ENCODE peak calls at places on chromosomes 1 and 21, in seven cellular contexts. One of them, this sample, is unnamed.

GRCh38 chr1:202658766-202659165 is 51.5 kb downstream of the SYT2 start:
- DNase-seq in gastrocnemius medialis: no peak
- DNase-seq in ovary: no peak
- DNase-seq in heart left ventricle: no peak
- DNase-seq in testis: no peak
- DNase-seq in endodermal cell: no peak
- DNase-seq in PC-3: no peak
- DNase-seq in this sample: no peak

GRCh38 chr1:229410370-229410691 is 23.6 kb downstream of the ACTA1 start:
- DNase-seq in PC-3: no peak
- DNase-seq in ovary: no peak
- DNase-seq in gastrocnemius medialis: no peak
- DNase-seq in heart left ventricle: no peak
- DNase-seq in endodermal cell: no peak
- DNase-seq in testis: no peak
- DNase-seq in this sample: no peak

GRCh38 chr1:33181038-33181861 is 593 bp downstream of the TRIM62 start:
- DNase-seq in heart left ventricle: peak; percentile 73
- DNase-seq in endodermal cell: peak; percentile 85
- DNase-seq in testis: peak; percentile 52
- DNase-seq in gastrocnemius medialis: peak; percentile 10
- DNase-seq in PC-3: peak; percentile 28
- DNase-seq in ovary: peak; percentile 72
- DNase-seq in this sample: peak; percentile 32

GRCh38 chr1:83998205-83998598 is 730 bp downstream of the TTLL7 start:
- DNase-seq in testis: no peak
- DNase-seq in gastrocnemius medialis: no peak
- DNase-seq in heart left ventricle: no peak
- DNase-seq in endodermal cell: no peak
- DNase-seq in ovary: no peak
- DNase-seq in PC-3: no peak
- DNase-seq in this sample: no peak

GRCh38 chr1:224052767-224053166 is 61.1 kb upstream of the FBXO28 start:
- DNase-seq in heart left ventricle: no peak
- DNase-seq in ovary: no peak
- DNase-seq in testis: no peak
- DNase-seq in endodermal cell: no peak
- DNase-seq in PC-3: peak; percentile 93
- DNase-seq in gastrocnemius medialis: no peak
- DNase-seq in this sample: no peak

GRCh38 chr1:230292739-230293720 is 133.1 kb downstream of the PGBD5 start:
- DNase-seq in testis: no peak
- DNase-seq in PC-3: no peak
- DNase-seq in endodermal cell: no peak
- DNase-seq in ovary: peak; percentile 17
- DNase-seq in gastrocnemius medialis: no peak
- DNase-seq in heart left ventricle: no peak
- DNase-seq in this sample: no peak

GRCh38 chr1:7401814-7402547 is 369.1 kb upstream of the VAMP3 start:
- DNase-seq in endodermal cell: peak; percentile 80
- DNase-seq in testis: no peak
- DNase-seq in heart left ventricle: no peak
- DNase-seq in gastrocnemius medialis: peak; percentile 42
- DNase-seq in ovary: no peak
- DNase-seq in PC-3: peak; percentile 95
- DNase-seq in this sample: no peak

GRCh38 chr1:2344121-2344681 is 47.2 kb downstream of the MORN1 start:
- DNase-seq in PC-3: no peak
- DNase-seq in endodermal cell: no peak
- DNase-seq in testis: no peak
- DNase-seq in gastrocnemius medialis: no peak
- DNase-seq in ovary: peak; percentile 13
- DNase-seq in heart left ventricle: peak; percentile 40
- DNase-seq in this sample: no peak

GRCh38 chr1:17120483-17120882 is 1.2 kb upstream of the PADI2 start:
- DNase-seq in ovary: no peak
- DNase-seq in gastrocnemius medialis: no peak
- DNase-seq in testis: no peak
- DNase-seq in heart left ventricle: no peak
- DNase-seq in PC-3: no peak
- DNase-seq in endodermal cell: no peak
- DNase-seq in this sample: no peak

GRCh38 chr1:116033322-116033721 is 57.0 kb downstream of the SLC22A15 start:
- DNase-seq in testis: no peak
- DNase-seq in PC-3: no peak
- DNase-seq in ovary: no peak
- DNase-seq in heart left ventricle: no peak
- DNase-seq in endodermal cell: no peak
- DNase-seq in gastrocnemius medialis: no peak
- DNase-seq in this sample: no peak

GRCh38 chr1:150620919-150621318 is 8.5 kb downstream of the ENSA start:
- DNase-seq in heart left ventricle: no peak
- DNase-seq in testis: no peak
- DNase-seq in ovary: no peak
- DNase-seq in gastrocnemius medialis: no peak
- DNase-seq in endodermal cell: no peak
- DNase-seq in PC-3: no peak
- DNase-seq in this sample: no peak

GRCh38 chr1:39048745-39049370 is 22.7 kb downstream of the NDUFS5 start:
- DNase-seq in PC-3: no peak
- DNase-seq in ovary: no peak
- DNase-seq in endodermal cell: no peak
- DNase-seq in heart left ventricle: no peak
- DNase-seq in testis: no peak
- DNase-seq in gastrocnemius medialis: no peak
- DNase-seq in this sample: no peak

GRCh38 chr1:29437946-29438345 is 201.6 kb downstream of the PTPRU start:
- DNase-seq in PC-3: no peak
- DNase-seq in endodermal cell: peak; percentile 16
- DNase-seq in gastrocnemius medialis: no peak
- DNase-seq in testis: no peak
- DNase-seq in ovary: no peak
- DNase-seq in heart left ventricle: no peak
- DNase-seq in this sample: no peak

GRCh38 chr1:245086389-245086969 is 68.3 kb upstream of the KIF26B start:
- DNase-seq in gastrocnemius medialis: no peak
- DNase-seq in ovary: no peak
- DNase-seq in heart left ventricle: no peak
- DNase-seq in testis: no peak
- DNase-seq in PC-3: no peak
- DNase-seq in endodermal cell: no peak
- DNase-seq in this sample: no peak

GRCh38 chr1:85325920-85326319 is 49.5 kb upstream of the BCL10 start:
- DNase-seq in PC-3: peak; percentile 86
- DNase-seq in testis: no peak
- DNase-seq in heart left ventricle: no peak
- DNase-seq in ovary: no peak
- DNase-seq in gastrocnemius medialis: no peak
- DNase-seq in endodermal cell: no peak
- DNase-seq in this sample: no peak

GRCh38 chr1:1958071-1958541 is 39.0 kb upstream of the TMEM52 start:
- DNase-seq in PC-3: no peak
- DNase-seq in testis: no peak
- DNase-seq in endodermal cell: no peak
- DNase-seq in gastrocnemius medialis: no peak
- DNase-seq in ovary: no peak
- DNase-seq in heart left ventricle: no peak
- DNase-seq in this sample: no peak

GRCh38 chr1:81801032-81801833 is 499 bp downstream of the ADGRL2 start:
- DNase-seq in endodermal cell: peak; percentile 93
- DNase-seq in gastrocnemius medialis: peak; percentile 64
- DNase-seq in ovary: peak; percentile 86
- DNase-seq in PC-3: peak; percentile 43
- DNase-seq in testis: peak; percentile 89
- DNase-seq in heart left ventricle: peak; percentile 76
- DNase-seq in this sample: peak; percentile 85

GRCh38 chr1:214902636-214903320 is 179.8 kb upstream of the KCNK2 start:
- DNase-seq in heart left ventricle: no peak
- DNase-seq in gastrocnemius medialis: no peak
- DNase-seq in endodermal cell: no peak
- DNase-seq in ovary: no peak
- DNase-seq in PC-3: peak; percentile 96
- DNase-seq in testis: no peak
- DNase-seq in this sample: no peak

GRCh38 chr1:204731509-204731908 is 46.0 kb upstream of the LRRN2 start:
- DNase-seq in gastrocnemius medialis: no peak
- DNase-seq in endodermal cell: no peak
- DNase-seq in heart left ventricle: no peak
- DNase-seq in ovary: no peak
- DNase-seq in PC-3: no peak
- DNase-seq in testis: no peak
- DNase-seq in this sample: no peak

GRCh38 chr1:246591047-246591446 is 24.8 kb downstream of the CNST start:
- DNase-seq in endodermal cell: no peak
- DNase-seq in PC-3: no peak
- DNase-seq in heart left ventricle: no peak
- DNase-seq in testis: no peak
- DNase-seq in gastrocnemius medialis: no peak
- DNase-seq in ovary: no peak
- DNase-seq in this sample: no peak
- H3K4me1 ChIP-seq in endodermal cell: no peaks in the 10 kb centered on the region
- H3K4me1 ChIP-seq in PC-3: peaks cover 14% of the 10 kb centered on the region
- H3K4me1 ChIP-seq in heart left ventricle: peaks cover 13% of the 10 kb centered on the region
- H3K4me1 ChIP-seq in testis: peaks cover 19% of the 10 kb centered on the region
- H3K4me1 ChIP-seq in gastrocnemius medialis: peaks cover 31% of the 10 kb centered on the region
- H3K4me1 ChIP-seq in ovary: no peaks in the 10 kb centered on the region
- H3K4me1 ChIP-seq in this sample: no peaks in the 10 kb centered on the region

GRCh38 chr1:19169642-19170041 is 40.4 kb downstream of the UBR4 start:
- DNase-seq in heart left ventricle: no peak
- DNase-seq in ovary: no peak
- DNase-seq in gastrocnemius medialis: no peak
- DNase-seq in testis: no peak
- DNase-seq in endodermal cell: no peak
- DNase-seq in PC-3: no peak
- DNase-seq in this sample: no peak
- H3K27ac ChIP-seq in heart left ventricle: no peak overlapping the region
- H3K27ac ChIP-seq in ovary: no peak overlapping the region
- H3K27ac ChIP-seq in gastrocnemius medialis: peak overlapping the region; percentile 31
- H3K27ac ChIP-seq in testis: no peak overlapping the region
- H3K27ac ChIP-seq in endodermal cell: no peak overlapping the region
- H3K27ac ChIP-seq in PC-3: no peak overlapping the region
- H3K27ac ChIP-seq in this sample: no peak overlapping the region

DNA sequence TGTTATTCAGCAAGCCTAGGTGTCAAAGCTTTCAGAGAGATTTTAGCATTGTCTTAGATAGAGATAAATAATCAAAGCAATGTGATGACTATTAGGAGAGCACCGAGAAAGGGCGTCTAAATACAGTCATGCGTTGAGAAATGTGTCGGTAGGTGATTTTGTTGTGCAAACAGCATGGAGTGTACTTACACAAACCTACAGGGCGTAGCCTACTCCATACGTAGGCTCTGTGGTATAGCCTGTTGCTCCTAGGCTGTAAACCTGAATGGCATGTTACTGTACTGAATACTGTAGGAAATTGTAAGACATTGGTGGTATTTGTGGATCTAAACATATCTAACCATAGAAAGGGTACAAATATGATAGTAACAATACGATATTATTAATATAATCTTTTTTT is 31.8 kb downstream of the KIF1B start:
- DNase-seq in PC-3: no peak
- DNase-seq in endodermal cell: no peak
- DNase-seq in ovary: no peak
- DNase-seq in testis: no peak
- DNase-seq in gastrocnemius medialis: no peak
- DNase-seq in heart left ventricle: no peak
- DNase-seq in this sample: no peak
- H3K4me1 ChIP-seq in PC-3: no peaks in the 10 kb centered on the region
- H3K4me1 ChIP-seq in endodermal cell: no peaks in the 10 kb centered on the region
- H3K4me1 ChIP-seq in ovary: peaks cover 3% of the 10 kb centered on the region
- H3K4me1 ChIP-seq in testis: peaks cover 8% of the 10 kb centered on the region
- H3K4me1 ChIP-seq in gastrocnemius medialis: peaks cover 58% of the 10 kb centered on the region
- H3K4me1 ChIP-seq in heart left ventricle: peaks cover 15% of the 10 kb centered on the region
- H3K4me1 ChIP-seq in this sample: peaks cover under 1% of the 10 kb centered on the region

DNA sequence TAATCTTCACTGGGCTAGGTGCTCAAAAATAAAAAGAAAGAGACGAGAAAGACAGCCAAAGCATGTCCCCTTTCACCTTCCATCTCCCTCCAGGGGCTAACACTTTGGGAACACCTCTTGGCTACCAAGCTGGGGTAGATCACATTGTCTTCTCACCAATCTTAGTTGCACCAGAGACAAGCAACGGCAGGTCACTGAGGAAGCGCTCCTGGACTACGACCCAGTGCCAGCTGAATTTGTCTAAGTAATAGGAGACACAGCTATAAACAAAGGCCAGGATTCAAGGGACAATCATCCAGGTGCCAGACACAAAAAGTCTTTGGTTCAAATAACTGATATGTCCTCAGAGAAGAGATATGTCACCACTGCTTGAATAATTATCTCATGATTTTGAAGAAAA is 100.4 kb downstream of the SLC45A1 start:
- DNase-seq in gastrocnemius medialis: peak; percentile 80
- DNase-seq in heart left ventricle: no peak
- DNase-seq in testis: no peak
- DNase-seq in ovary: no peak
- DNase-seq in endodermal cell: no peak
- DNase-seq in PC-3: no peak
- DNase-seq in this sample: no peak
- H3K27ac ChIP-seq in gastrocnemius medialis: peak overlapping the region; percentile 100
- H3K27ac ChIP-seq in heart left ventricle: peak overlapping the region; percentile 99
- H3K27ac ChIP-seq in testis: no peak overlapping the region
- H3K27ac ChIP-seq in ovary: no peak overlapping the region
- H3K27ac ChIP-seq in endodermal cell: no peak overlapping the region
- H3K27ac ChIP-seq in PC-3: no peak overlapping the region
- H3K27ac ChIP-seq in this sample: peak overlapping the region; percentile 10

GRCh38 chr1:59149435-59149834 is 147.5 kb upstream of the FGGY start:
- DNase-seq in testis: no peak
- DNase-seq in endodermal cell: no peak
- DNase-seq in gastrocnemius medialis: no peak
- DNase-seq in PC-3: no peak
- DNase-seq in ovary: no peak
- DNase-seq in heart left ventricle: no peak
- DNase-seq in this sample: no peak
- H3K4me1 ChIP-seq in testis: peaks cover 10% of the 10 kb centered on the region
- H3K4me1 ChIP-seq in endodermal cell: no peaks in the 10 kb centered on the region
- H3K4me1 ChIP-seq in gastrocnemius medialis: peaks cover 33% of the 10 kb centered on the region
- H3K4me1 ChIP-seq in PC-3: peaks cover 50% of the 10 kb centered on the region
- H3K4me1 ChIP-seq in ovary: peaks cover 4% of the 10 kb centered on the region
- H3K4me1 ChIP-seq in heart left ventricle: peaks cover 31% of the 10 kb centered on the region
- H3K4me1 ChIP-seq in this sample: peaks cover 24% of the 10 kb centered on the region

GRCh38 chr1:226602186-226603029 is 53.8 kb downstream of the STUM start:
- DNase-seq in ovary: peak; percentile 48
- DNase-seq in PC-3: no peak
- DNase-seq in endodermal cell: no peak
- DNase-seq in gastrocnemius medialis: peak; percentile 43
- DNase-seq in testis: peak; percentile 44
- DNase-seq in heart left ventricle: peak; percentile 73
- DNase-seq in this sample: peak; percentile 12
- H3K27ac ChIP-seq in ovary: peak overlapping the region; percentile 60
- H3K27ac ChIP-seq in PC-3: no peak overlapping the region
- H3K27ac ChIP-seq in endodermal cell: no peak overlapping the region
- H3K27ac ChIP-seq in gastrocnemius medialis: peak overlapping the region; percentile 62
- H3K27ac ChIP-seq in testis: peak overlapping the region; percentile 77
- H3K27ac ChIP-seq in heart left ventricle: peak overlapping the region; percentile 55
- H3K27ac ChIP-seq in this sample: peak overlapping the region; percentile 30

DNA sequence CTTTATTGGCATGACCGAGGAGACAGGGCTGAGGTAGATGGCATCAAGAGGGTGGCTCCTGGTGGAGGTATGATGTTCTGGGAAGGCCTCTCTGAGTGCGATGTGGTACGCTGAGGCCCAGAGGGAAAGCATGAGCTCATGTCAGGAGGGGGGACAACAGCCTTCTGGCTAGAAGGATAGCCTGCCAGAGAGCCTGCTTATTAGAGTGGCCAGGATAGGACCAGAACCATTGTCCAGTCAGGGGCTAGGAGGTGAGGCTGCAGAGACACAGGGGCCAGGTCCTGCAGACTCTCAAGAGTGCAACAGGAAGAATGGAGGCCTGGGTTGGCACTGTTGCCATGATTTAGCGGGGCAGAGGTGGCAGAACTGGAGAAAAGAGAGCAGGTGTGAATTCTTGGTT is 7.3 kb downstream of the ADARB1 start:
- DNase-seq in heart left ventricle: no peak
- DNase-seq in gastrocnemius medialis: no peak
- DNase-seq in ovary: no peak
- DNase-seq in PC-3: no peak
- DNase-seq in testis: no peak
- DNase-seq in endodermal cell: peak; percentile 27
- DNase-seq in this sample: no peak
- H3K4me1 ChIP-seq in heart left ventricle: peaks cover 23% of the 10 kb centered on the region
- H3K4me1 ChIP-seq in gastrocnemius medialis: peaks cover 14% of the 10 kb centered on the region
- H3K4me1 ChIP-seq in ovary: no peaks in the 10 kb centered on the region
- H3K4me1 ChIP-seq in PC-3: peaks cover 12% of the 10 kb centered on the region
- H3K4me1 ChIP-seq in testis: no peaks in the 10 kb centered on the region
- H3K4me1 ChIP-seq in endodermal cell: no peaks in the 10 kb centered on the region
- H3K4me1 ChIP-seq in this sample: no peaks in the 10 kb centered on the region